ENCODE peak calls at places on chromosomes 5 and 9, in five cellular contexts. One of them, this sample, is unnamed.
A peak's percentile ranks its signal among the peaks of the same experiment; 100 is the strongest.

GRCh38 chr9:35935755-35936509 is 22.0 kb downstream of the OR2S2 start:
- DNase-seq in ecto neural progenitor cell: no peak
- DNase-seq in HCT116: no peak
- DNase-seq in GM20000: no peak
- DNase-seq in epithelial cell of esophagus: no peak
- DNase-seq in this sample: no peak

GRCh38 chr9:79583957-79584654 is 12.3 kb downstream of the TLE4 start:
- DNase-seq in ecto neural progenitor cell: peak; percentile 70
- DNase-seq in HCT116: no peak
- DNase-seq in GM20000: peak; percentile 18
- DNase-seq in epithelial cell of esophagus: no peak
- DNase-seq in this sample: no peak

GRCh38 chr5:77852514-77853352 is 76.6 kb upstream of the TBCA start:
- DNase-seq in ecto neural progenitor cell: peak; percentile 82
- DNase-seq in HCT116: no peak
- DNase-seq in GM20000: peak; percentile 81
- DNase-seq in epithelial cell of esophagus: no peak
- DNase-seq in this sample: no peak

GRCh38 chr9:87123830-87124229 is 176.5 kb upstream of the GAS1 start:
- DNase-seq in ecto neural progenitor cell: no peak
- DNase-seq in HCT116: no peak
- DNase-seq in GM20000: no peak
- DNase-seq in epithelial cell of esophagus: no peak
- DNase-seq in this sample: no peak

GRCh38 chr9:126397056-126397455 is 70.4 kb downstream of the MVB12B start:
- DNase-seq in ecto neural progenitor cell: no peak
- DNase-seq in HCT116: no peak
- DNase-seq in GM20000: peak; percentile 30
- DNase-seq in epithelial cell of esophagus: no peak
- DNase-seq in this sample: no peak

GRCh38 chr5:52787600-52788504 is at the start of the genes ITGA1 and PELO:
- DNase-seq in ecto neural progenitor cell: peak; percentile 82
- DNase-seq in HCT116: peak; percentile 59
- DNase-seq in GM20000: peak; percentile 73
- DNase-seq in epithelial cell of esophagus: peak; percentile 63
- DNase-seq in this sample: peak; percentile 59

GRCh38 chr5:56816546-56817081 is 1.3 kb downstream of the MAP3K1 start:
- DNase-seq in ecto neural progenitor cell: peak; percentile 76
- DNase-seq in HCT116: no peak
- DNase-seq in GM20000: peak; percentile 80
- DNase-seq in epithelial cell of esophagus: peak; percentile 70
- DNase-seq in this sample: peak; percentile 67

GRCh38 chr9:79945495-79945894 is 373.7 kb downstream of the TLE4 start:
- DNase-seq in ecto neural progenitor cell: no peak
- DNase-seq in HCT116: no peak
- DNase-seq in GM20000: no peak
- DNase-seq in epithelial cell of esophagus: no peak
- DNase-seq in this sample: no peak

GRCh38 chr5:103862398-103862797 is 299.8 kb upstream of the NUDT12 start:
- DNase-seq in ecto neural progenitor cell: no peak
- DNase-seq in HCT116: no peak
- DNase-seq in GM20000: no peak
- DNase-seq in epithelial cell of esophagus: no peak
- DNase-seq in this sample: no peak

GRCh38 chr5:93503598-93504067 is 77.4 kb downstream of the NR2F1-AS1 start:
- DNase-seq in ecto neural progenitor cell: no peak
- DNase-seq in HCT116: no peak
- DNase-seq in GM20000: no peak
- DNase-seq in epithelial cell of esophagus: peak; percentile 85
- DNase-seq in this sample: peak; percentile 91

GRCh38 chr9:23784962-23785361 is 41.1 kb downstream of the ELAVL2 start:
- DNase-seq in ecto neural progenitor cell: no peak
- DNase-seq in HCT116: no peak
- DNase-seq in GM20000: no peak
- DNase-seq in epithelial cell of esophagus: no peak
- DNase-seq in this sample: no peak

GRCh38 chr5:149049371-149049781 is 13.5 kb downstream of the SH3TC2 start:
- DNase-seq in ecto neural progenitor cell: no peak
- DNase-seq in HCT116: no peak
- DNase-seq in GM20000: no peak
- DNase-seq in epithelial cell of esophagus: peak; percentile 34
- DNase-seq in this sample: peak; percentile 39

GRCh38 chr5:67119010-67119409 is 77.6 kb downstream of the CD180 start:
- DNase-seq in ecto neural progenitor cell: no peak
- DNase-seq in HCT116: no peak
- DNase-seq in GM20000: no peak
- DNase-seq in epithelial cell of esophagus: no peak
- DNase-seq in this sample: no peak

GRCh38 chr5:137086289-137086838 is 412.8 kb downstream of the SPOCK1 start:
- DNase-seq in ecto neural progenitor cell: no peak
- DNase-seq in HCT116: no peak
- DNase-seq in GM20000: no peak
- DNase-seq in epithelial cell of esophagus: no peak
- DNase-seq in this sample: no peak

GRCh38 chr5:134506054-134507039 is 19.1 kb upstream of the JADE2 start:
- DNase-seq in ecto neural progenitor cell: peak; percentile 59
- DNase-seq in HCT116: peak; percentile 66
- DNase-seq in GM20000: no peak
- DNase-seq in epithelial cell of esophagus: no peak
- DNase-seq in this sample: no peak

GRCh38 chr5:180668835-180669596 is 19.6 kb upstream of the FLT4 start:
- DNase-seq in ecto neural progenitor cell: peak; percentile 29
- DNase-seq in HCT116: no peak
- DNase-seq in GM20000: no peak
- DNase-seq in epithelial cell of esophagus: no peak
- DNase-seq in this sample: no peak

GRCh38 chr9:34252670-34253459 is 74.0 kb downstream of the UBAP1 start:
- DNase-seq in ecto neural progenitor cell: peak; percentile 81
- DNase-seq in HCT116: peak; percentile 18
- DNase-seq in GM20000: peak; percentile 61
- DNase-seq in epithelial cell of esophagus: peak; percentile 65
- DNase-seq in this sample: peak; percentile 50

GRCh38 chr9:18429065-18429464 is 44.9 kb upstream of the ADAMTSL1 start:
- DNase-seq in ecto neural progenitor cell: no peak
- DNase-seq in HCT116: no peak
- DNase-seq in GM20000: no peak
- DNase-seq in epithelial cell of esophagus: peak; percentile 19
- DNase-seq in this sample: no peak

GRCh38 chr9:137788561-137789294 is 88.9 kb upstream of the CACNA1B start:
- DNase-seq in ecto neural progenitor cell: no peak
- DNase-seq in HCT116: no peak
- DNase-seq in GM20000: no peak
- DNase-seq in epithelial cell of esophagus: no peak
- DNase-seq in this sample: no peak

GRCh38 chr9:97840521-97840920 is 12.5 kb upstream of the FOXE1 start:
- DNase-seq in ecto neural progenitor cell: no peak
- DNase-seq in HCT116: no peak
- DNase-seq in GM20000: no peak
- DNase-seq in epithelial cell of esophagus: peak; percentile 29
- DNase-seq in this sample: peak; percentile 64

GRCh38 chr9:136965771-136966484 is 11.4 kb upstream of the PTGDS start:
- DNase-seq in ecto neural progenitor cell: no peak
- DNase-seq in HCT116: no peak
- DNase-seq in GM20000: no peak
- DNase-seq in epithelial cell of esophagus: no peak
- DNase-seq in this sample: no peak

GRCh38 chr5:67193479-67193878 is 3.1 kb downstream of the CD180 start:
- DNase-seq in ecto neural progenitor cell: no peak
- DNase-seq in HCT116: no peak
- DNase-seq in GM20000: no peak
- DNase-seq in epithelial cell of esophagus: no peak
- DNase-seq in this sample: no peak

GRCh38 chr5:154995679-154996078 is 17.9 kb upstream of the KIF4B start:
- DNase-seq in ecto neural progenitor cell: peak; percentile 52
- DNase-seq in HCT116: no peak
- DNase-seq in GM20000: no peak
- DNase-seq in epithelial cell of esophagus: no peak
- DNase-seq in this sample: no peak

GRCh38 chr5:21646469-21646868 is 1206.7 kb downstream of the CDH12 start:
- DNase-seq in ecto neural progenitor cell: no peak
- DNase-seq in HCT116: no peak
- DNase-seq in GM20000: no peak
- DNase-seq in epithelial cell of esophagus: peak; percentile 11
- DNase-seq in this sample: peak; percentile 12

GRCh38 chr5:38258319-38259061 is at the start of gene EGFLAM:
- DNase-seq in ecto neural progenitor cell: peak; percentile 87
- DNase-seq in HCT116: no peak
- DNase-seq in GM20000: no peak
- DNase-seq in epithelial cell of esophagus: peak; percentile 11
- DNase-seq in this sample: no peak

GRCh38 chr9:34380034-34380510 is 3.4 kb upstream of the MYORG start:
- DNase-seq in ecto neural progenitor cell: peak; percentile 66
- DNase-seq in HCT116: no peak
- DNase-seq in GM20000: no peak
- DNase-seq in epithelial cell of esophagus: no peak
- DNase-seq in this sample: no peak

GRCh38 chr9:76516350-76516749 is 57.4 kb downstream of the GCNT1 start:
- DNase-seq in ecto neural progenitor cell: no peak
- DNase-seq in HCT116: no peak
- DNase-seq in GM20000: no peak
- DNase-seq in epithelial cell of esophagus: peak; percentile 36
- DNase-seq in this sample: no peak

GRCh38 chr5:170576602-170577584 is 73.1 kb downstream of the KCNIP1 start:
- DNase-seq in ecto neural progenitor cell: no peak
- DNase-seq in HCT116: no peak
- DNase-seq in GM20000: no peak
- DNase-seq in epithelial cell of esophagus: no peak
- DNase-seq in this sample: no peak

GRCh38 chr5:178291969-178292825 is 59.6 kb upstream of the PHYKPL start:
- DNase-seq in ecto neural progenitor cell: no peak
- DNase-seq in HCT116: no peak
- DNase-seq in GM20000: no peak
- DNase-seq in epithelial cell of esophagus: no peak
- DNase-seq in this sample: no peak

GRCh38 chr5:143552680-143553079 is 149.2 kb upstream of the NR3C1 start:
- DNase-seq in ecto neural progenitor cell: no peak
- DNase-seq in HCT116: no peak
- DNase-seq in GM20000: no peak
- DNase-seq in epithelial cell of esophagus: no peak
- DNase-seq in this sample: no peak

GRCh38 chr5:138953370-138954256 is 78.5 kb upstream of the LRRTM2 start:
- DNase-seq in ecto neural progenitor cell: no peak
- DNase-seq in HCT116: no peak
- DNase-seq in GM20000: peak; percentile 45
- DNase-seq in epithelial cell of esophagus: peak; percentile 51
- DNase-seq in this sample: peak; percentile 48

This sample was measured in bronchial epithelial cell.